ENCODE peak calls at places on chromosomes 2 and 18, in five cellular contexts. R is H1, H is HepG2, N is right cardiac atrium, K is body of pancreas. M is an unnamed sample. For H3K4me1, the result is how much of the 10 kb centered on the place peaks cover.

GRCh38 chr18:80181642-80182461 is 65.5 kb downstream of the PARD6G start:
- DNase-seq in R (no peak), K (no peak), H (peak), N (no peak), M (no peak)

GRCh38 chr2:37379881-37380296 is 35.5 kb downstream of the QPCT start:
- DNase-seq in H (peak), R (no peak), N (no peak), K (no peak), M (no peak)

GRCh38 chr18:27428120-27428519 is 243.0 kb upstream of the CHST9 start:
- DNase-seq in H (no peak), R (no peak), N (no peak), K (no peak), M (no peak)

GRCh38 chr2:235031686-235032373 is 80.0 kb downstream of the SH3BP4 start:
- DNase-seq in R (no peak), N (no peak), K (no peak), H (no peak), M (no peak)

GRCh38 chr2:30488012-30488659 is 41.1 kb downstream of the LCLAT1 start:
- DNase-seq in N (no peak), K (no peak), R (no peak), H (no peak), M (no peak)

GRCh38 chr2:121133551-121134319 is 151.3 kb downstream of the TFCP2L1 start:
- DNase-seq in R (no peak), K (no peak), N (no peak), H (no peak), M (peak)

GRCh38 chr2:47313728-47314127 is 89.2 kb upstream of the MSH2 start:
- DNase-seq in R (no peak), K (no peak), N (no peak), H (no peak), M (no peak)

GRCh38 chr2:70656421-70657010 is 102.9 kb upstream of the TGFA start:
- DNase-seq in R (no peak), H (no peak), K (no peak), N (no peak), M (no peak)

GRCh38 chr2:145095641-145096435 is 575.9 kb upstream of the ZEB2 start:
- DNase-seq in N (no peak), H (no peak), K (no peak), R (no peak), M (no peak)

GRCh38 chr18:12836551-12836950 is 47.5 kb downstream of the PTPN2 start:
- DNase-seq in K (no peak), H (no peak), R (no peak), N (no peak), M (no peak)

DNA sequence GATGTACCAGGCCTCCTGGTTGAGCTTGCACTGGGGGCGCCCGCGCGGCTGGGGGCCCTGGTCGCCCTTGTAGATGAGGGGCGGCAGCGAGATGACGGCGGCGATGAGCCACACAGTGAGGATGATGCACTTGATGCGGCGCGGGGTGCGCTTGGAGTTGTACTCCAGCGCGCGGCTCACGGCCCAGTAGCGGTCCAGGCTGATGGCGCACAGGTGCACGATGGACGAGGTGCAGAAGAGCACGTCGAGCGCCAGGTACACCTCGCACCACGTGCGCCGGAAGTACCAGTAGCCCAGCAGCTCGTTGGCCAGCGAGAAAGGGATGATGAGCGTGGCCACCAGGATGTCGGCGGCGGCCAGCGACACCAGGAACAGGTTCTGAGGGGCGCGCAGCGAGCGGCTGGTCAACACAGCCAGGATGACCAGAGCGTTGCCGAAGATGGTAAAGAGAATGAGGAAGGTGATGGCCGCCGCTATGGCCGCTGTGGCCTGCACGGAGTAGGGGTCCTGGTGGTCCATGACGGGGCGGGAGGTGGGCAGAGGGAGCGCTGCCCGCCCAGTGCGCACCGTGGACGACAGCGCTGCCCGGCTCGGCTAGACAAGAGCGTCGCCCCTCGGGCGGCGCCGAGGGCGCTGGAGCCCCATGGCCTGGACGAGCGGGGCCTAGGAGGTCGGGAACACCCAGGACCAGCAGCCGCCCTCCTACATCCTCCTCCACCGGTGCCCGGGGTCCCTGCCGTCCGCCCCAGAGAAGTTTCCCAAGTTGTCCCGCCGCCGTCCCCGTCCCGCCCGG is 544 bp downstream of the ADRA2B start:
- DNase-seq in N (no peak), R (no peak), K (no peak), H (no peak), M (no peak)
- H3K4me3 ChIP-seq in N (peak), R (peak), K (no peak), H (no peak), M (no peak)

GRCh38 chr2:160207804-160208661 is 8.0 kb upstream of the ITGB6 start:
- DNase-seq in H (peak), R (no peak), K (peak), N (peak), M (peak)

GRCh38 chr2:160209457-160209856 is 9.4 kb upstream of the ITGB6 start:
- DNase-seq in H (no peak), K (no peak), R (no peak), N (no peak), M (peak)

GRCh38 chr2:160210599-160211138 is 10.6 kb upstream of the ITGB6 start:
- DNase-seq in K (peak), R (peak), N (peak), H (peak), M (peak)

GRCh38 chr2:160207271-160207670 is 7.2 kb upstream of the ITGB6 start:
- DNase-seq in N (no peak), R (no peak), H (no peak), K (no peak), M (no peak)

DNA sequence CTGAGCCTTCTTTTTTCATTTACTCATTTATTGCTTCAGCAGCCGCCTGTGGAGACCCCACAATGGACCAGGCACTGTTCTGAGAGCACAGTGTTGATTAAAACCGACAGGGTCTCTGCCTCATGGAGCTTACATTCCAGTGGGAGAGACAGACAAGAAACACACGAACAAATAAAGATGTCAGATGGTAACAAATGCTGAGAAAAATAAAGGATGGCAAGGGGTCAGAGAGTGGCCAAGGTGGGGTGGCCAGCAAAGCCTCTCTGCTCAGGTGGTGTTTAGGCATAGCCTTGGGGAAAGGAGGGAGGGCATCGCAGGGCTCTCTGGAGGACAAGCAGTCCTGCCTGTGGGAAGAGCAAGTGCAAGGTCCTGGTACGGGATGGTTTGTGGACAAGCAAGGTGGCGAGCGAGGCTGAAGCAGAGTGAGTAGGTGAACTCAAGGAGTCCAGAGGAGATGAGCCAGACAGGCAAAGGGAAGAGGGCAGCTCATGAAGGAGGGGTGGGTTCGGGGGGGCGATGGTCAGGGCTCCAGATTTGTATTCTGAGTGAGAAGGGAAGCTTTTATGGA is 8.7 kb upstream of the ITGB6 start:
- DNase-seq in N (no peak), R (no peak), H (no peak), K (no peak), M (no peak)
- H3K4me1 ChIP-seq in N (under half), R (under half), H (under half), K (under half), M (half or more)

DNA sequence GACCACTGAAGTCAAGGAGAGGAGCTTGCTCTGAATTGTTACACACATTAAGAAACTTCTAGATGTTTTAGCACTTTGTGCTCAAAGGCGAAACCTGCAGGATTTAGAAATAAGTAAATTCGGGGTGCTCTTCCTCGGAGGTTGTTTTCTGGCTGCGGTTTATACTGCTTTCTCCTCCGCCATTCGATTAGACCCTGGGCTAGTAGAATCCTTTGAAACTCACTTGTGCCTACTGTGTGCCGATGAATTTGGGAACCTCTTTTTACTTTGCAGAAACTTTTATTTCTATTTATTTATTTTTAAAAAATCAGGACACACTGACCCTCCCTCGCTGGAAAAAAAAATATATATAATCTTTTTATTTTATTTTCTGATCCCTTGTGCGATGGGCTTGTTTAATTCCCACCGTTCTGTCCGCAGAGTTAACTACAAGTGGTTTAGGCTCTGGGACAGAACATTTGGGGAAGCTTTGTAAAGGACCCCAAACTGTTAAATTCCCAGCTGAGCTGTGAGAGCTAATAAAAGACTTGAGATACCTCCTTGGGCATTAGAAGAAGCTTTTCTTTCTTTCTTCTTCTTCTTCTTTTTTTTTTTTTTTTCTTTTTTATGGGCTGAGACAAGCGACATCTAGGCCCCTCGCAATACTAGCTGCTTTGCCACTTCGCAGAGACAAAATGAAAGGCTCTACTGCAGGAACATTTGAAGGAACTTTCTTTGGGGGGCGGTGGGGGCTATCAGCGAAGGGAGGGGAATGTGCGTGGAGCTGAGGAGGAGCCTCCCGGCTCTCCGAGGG is 3.8 kb downstream of the MEIS1 start:
- DNase-seq in H (no peak), N (no peak), K (no peak), R (no peak), M (no peak)
- H3K27ac ChIP-seq in H (no peak), N (peak), K (peak), R (no peak), M (no peak)

GRCh38 chr2:190607657-190608357 is 41.1 kb upstream of the NAB1 start:
- DNase-seq in H (no peak), R (no peak), K (no peak), N (no peak), M (no peak)
- H3K4me3 ChIP-seq in H (no peak), R (no peak), K (no peak), N (no peak), M (no peak)

DNA sequence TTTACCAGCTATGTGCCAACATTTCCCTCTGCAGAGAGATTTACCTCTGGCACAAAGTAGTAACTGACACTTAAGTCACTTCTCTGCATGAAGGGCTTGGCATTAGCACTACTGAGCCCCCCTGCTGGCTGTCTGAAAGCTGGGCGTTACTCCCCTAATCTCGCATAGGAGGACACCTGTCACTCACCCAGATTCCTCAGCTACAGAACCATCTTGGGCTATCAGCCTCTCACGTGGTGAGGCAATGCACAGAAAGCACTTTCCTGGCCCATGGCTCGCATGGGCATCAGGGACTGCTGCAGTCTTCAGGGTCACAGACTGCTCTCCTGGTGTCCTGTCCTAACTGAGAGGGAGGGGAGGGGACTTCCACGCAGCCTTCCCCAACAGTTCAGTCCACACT is 12.0 kb downstream of the SERPINE2 start:
- DNase-seq in N (no peak), K (no peak), R (peak), H (no peak), M (no peak)
- H3K4me1 ChIP-seq in N (under half), K (under half), R (under half), H (under half), M (under half)

DNA sequence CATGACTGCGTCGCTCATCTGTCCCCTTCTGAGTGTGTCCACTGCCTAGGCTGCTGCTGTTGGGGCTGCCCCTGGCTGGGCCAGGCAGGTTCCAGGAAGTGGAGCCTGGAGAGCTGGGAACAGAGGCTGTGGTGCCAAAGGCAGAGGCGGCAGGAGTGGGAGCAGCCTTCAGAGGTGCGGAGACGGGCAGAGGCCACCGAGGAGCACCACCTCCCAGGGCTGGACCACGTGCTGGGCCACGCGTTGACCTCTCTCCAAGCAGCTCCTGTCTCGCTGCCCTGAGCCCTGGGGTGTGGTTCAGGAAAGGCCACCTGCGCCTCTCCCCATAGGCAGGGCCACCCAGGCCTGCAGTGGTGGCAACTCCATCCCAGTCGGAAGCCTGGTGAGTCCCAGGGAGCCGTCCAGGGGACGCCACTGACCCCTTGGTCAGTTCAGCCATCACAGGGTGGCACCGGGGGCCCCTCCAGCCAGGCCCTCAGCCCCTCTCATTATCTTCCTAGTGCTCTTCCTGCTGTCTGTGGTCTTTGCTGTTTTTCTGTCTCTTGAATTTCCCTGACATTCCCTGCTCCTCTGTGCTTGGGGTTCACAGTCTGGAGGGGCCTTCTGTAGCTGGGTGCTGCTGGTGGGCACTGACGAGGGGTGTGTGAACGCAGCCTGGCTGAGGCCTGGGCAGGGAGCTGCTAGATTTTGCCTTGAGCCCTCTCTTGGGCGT is 122.8 kb upstream of the HS6ST1 start:
- DNase-seq in H (no peak), K (peak), R (no peak), N (no peak), M (no peak)
- H3K27ac ChIP-seq in H (no peak), K (peak), R (no peak), N (no peak), M (no peak)

GRCh38 chr2:96353032-96353561 is 17.5 kb downstream of the NCAPH start:
- DNase-seq in H (no peak), K (no peak), R (no peak), N (peak), M (peak)
- H3K4me3 ChIP-seq in H (no peak), K (no peak), R (no peak), N (no peak), M (no peak)

GRCh38 chr2:64859208-64860161 is 129.7 kb upstream of the SLC1A4 start:
- DNase-seq in R (no peak), H (no peak), N (peak), K (peak), M (peak)
- H3K4me1 ChIP-seq in R (under half), H (half or more), N (under half), K (under half), M (under half)

M was measured in SJCRH30.